ENCODE peak calls at places on chromosomes 16 and 17, in four cellular contexts. T, H, O and L are unnamed samples.

GRCh38 chr17:18156171-18156975 is 27.3 kb upstream of the ALKBH5 start:
- DNase-seq in T (no peak), H (no peak), O (no peak), L (no peak)

GRCh38 chr16:78211200-78211599 is 111.7 kb downstream of the WWOX start:
- DNase-seq in H (no peak), T (no peak), O (no peak), L (no peak)

GRCh38 chr16:3123986-3124886 is 10.6 kb upstream of the ZNF213 start:
- DNase-seq in H (peak), O (peak), T (peak), L (peak)

GRCh38 chr17:30218689-30219266 is 16.7 kb downstream of the SLC6A4 start:
- DNase-seq in T (no peak), O (no peak), H (no peak), L (no peak)

GRCh38 chr17:36148559-36149295 is 27.7 kb downstream of the TBC1D3B start:
- DNase-seq in O (peak), T (peak), H (peak), L (no peak)

GRCh38 chr16:27703545-27703944 is 153.6 kb downstream of the KATNIP start:
- DNase-seq in H (peak), O (peak), T (no peak), L (no peak)

GRCh38 chr17:67682196-67682595 is 35.5 kb upstream of the NOL11 start:
- DNase-seq in T (no peak), O (no peak), H (no peak), L (no peak)

GRCh38 chr17:63358956-63359355 is 87.2 kb downstream of the CYB561 start:
- DNase-seq in T (no peak), O (no peak), H (no peak), L (no peak)

GRCh38 chr17:16001498-16001897 is 1.9 kb downstream of the TTC19 start:
- DNase-seq in H (no peak), T (no peak), O (no peak), L (no peak)

GRCh38 chr16:54431041-54431996 is 144.7 kb upstream of the IRX3 start:
- DNase-seq in T (no peak), H (peak), O (no peak), L (no peak)

GRCh38 chr17:61490540-61490975 is 38.3 kb downstream of the TBX4 start:
- DNase-seq in T (no peak), H (peak), O (no peak), L (no peak)

GRCh38 chr16:2022723-2023097 is 3.1 kb downstream of the NPW start:
- DNase-seq in T (peak), H (no peak), O (no peak), L (no peak)

GRCh38 chr16:19382084-19382801 is 35.4 kb upstream of the TMC5 start:
- DNase-seq in T (no peak), O (no peak), H (no peak), L (no peak)

GRCh38 chr17:79849953-79850352 is 10.7 kb upstream of the CBX4 start:
- DNase-seq in T (no peak), H (no peak), O (no peak), L (no peak)

GRCh38 chr17:43814026-43814425 is 18.9 kb downstream of the MPP3 start:
- DNase-seq in H (no peak), T (no peak), O (no peak), L (no peak)

GRCh38 chr17:4543557-4544026 is 11.6 kb downstream of the MYBBP1A start:
- DNase-seq in O (peak), T (no peak), H (no peak), L (no peak)

GRCh38 chr16:57422026-57422944 is 17.7 kb downstream of the CCL17 start:
- DNase-seq in T (no peak), O (peak), H (peak), L (no peak)

GRCh38 chr16:85350973-85351372 is 238.7 kb upstream of the CIBAR2 start:
- DNase-seq in H (peak), O (peak), T (no peak), L (peak)

GRCh38 chr17:72901657-72902056 is 190.8 kb downstream of the SLC39A11 start:
- DNase-seq in O (no peak), H (no peak), T (no peak), L (no peak)

GRCh38 chr16:85037050-85037410 is 9.4 kb downstream of the KIAA0513 start:
- DNase-seq in O (no peak), H (no peak), T (no peak), L (no peak)

GRCh38 chr16:56815721-56816120 is 49.3 kb upstream of the SLC12A3 start:
- DNase-seq in H (no peak), T (no peak), O (no peak), L (no peak)

GRCh38 chr16:10946308-10946707 is 1.9 kb downstream of the CLEC16A start:
- DNase-seq in T (no peak), O (no peak), H (no peak), L (no peak)

GRCh38 chr16:73329363-73330306 is 281.7 kb upstream of the ZFHX3 start:
- DNase-seq in O (no peak), H (no peak), T (peak), L (no peak)

GRCh38 chr16:56964243-56965148 is 2.7 kb downstream of the CETP start:
- DNase-seq in H (peak), O (peak), T (peak), L (peak)

GRCh38 chr17:77963441-77963840 is 4.9 kb downstream of the TNRC6C start:
- DNase-seq in T (no peak), H (peak), O (no peak), L (peak)